ENCODE peak calls at places on chromosomes 3 and 15, in eight cellular contexts. X is suprapubic skin, W is transverse colon, Z is ovary, D is sigmoid colon, G is HepG2, K is SK-N-SH, U is tibial nerve. A is an unnamed sample. For H3K4me1 and H3K36me3, the result is how much of the 10 kb centered on the place peaks cover.

GRCh38 chr15:96701876-96702275 is 371.4 kb downstream of the NR2F2 start:
- DNase-seq in Z (no peak), X (no peak), D (no peak), K (no peak), U (no peak), W (no peak), G (no peak), A (no peak)

GRCh38 chr3:69441028-69441427 is 55.1 kb upstream of the FRMD4B start:
- DNase-seq in G (no peak), Z (no peak), X (no peak), U (no peak), W (no peak), K (no peak), D (no peak), A (no peak)

GRCh38 chr15:48631191-48631770 is 14.2 kb downstream of the FBN1 start:
- DNase-seq in D (no peak), Z (no peak), G (no peak), K (no peak), X (no peak), U (no peak), W (no peak), A (no peak)

GRCh38 chr3:133124511-133124910 is 86.3 kb downstream of the TMEM108 start:
- DNase-seq in G (no peak), D (no peak), X (no peak), Z (no peak), U (no peak), K (peak), W (no peak), A (no peak)

GRCh38 chr3:114214542-114215341 is 22.6 kb downstream of the ZNF80 start:
- DNase-seq in K (no peak), Z (no peak), W (no peak), G (no peak), X (no peak), U (no peak), D (no peak), A (peak)

GRCh38 chr3:33061782-33062181 is 35.2 kb downstream of the GLB1 start:
- DNase-seq in Z (no peak), G (no peak), X (no peak), K (no peak), D (no peak), W (no peak), U (no peak), A (no peak)

GRCh38 chr15:31840849-31841476 is 189.4 kb upstream of the CHRNA7 start:
- DNase-seq in U (no peak), D (no peak), X (no peak), K (no peak), W (no peak), Z (no peak), G (no peak), A (no peak)

GRCh38 chr3:127149621-127150310 is 43.2 kb upstream of the PRR23E start:
- DNase-seq in K (no peak), X (peak), G (no peak), D (peak), W (no peak), U (no peak), Z (no peak), A (no peak)

GRCh38 chr3:69092030-69092513 is 7.3 kb downstream of the ARL6IP5 start:
- DNase-seq in U (no peak), D (no peak), X (no peak), K (no peak), G (no peak), Z (no peak), W (no peak), A (no peak)

GRCh38 chr3:173902866-173903265 is 505.3 kb downstream of the NLGN1 start:
- DNase-seq in X (no peak), Z (no peak), U (no peak), D (no peak), W (no peak), K (no peak), G (no peak), A (no peak)

GRCh38 chr15:43204016-43204901 is 16.6 kb downstream of the EPB42 start:
- DNase-seq in X (no peak), K (peak), Z (no peak), G (peak), D (no peak), U (no peak), W (no peak), A (peak)

GRCh38 chr3:196141052-196141865 is 59.4 kb upstream of the TFRC start:
- DNase-seq in U (no peak), X (no peak), Z (no peak), D (no peak), W (no peak), G (no peak), K (no peak), A (no peak)

GRCh38 chr15:52208306-52208946 is 17.2 kb upstream of the GNB5 start:
- DNase-seq in K (peak), Z (peak), W (peak), X (no peak), U (no peak), G (peak), D (peak), A (peak)

GRCh38 chr3:155281892-155282291 is 11.6 kb downstream of the STRIT1 start:
- DNase-seq in X (no peak), D (no peak), Z (no peak), K (no peak), W (no peak), U (no peak), G (no peak), A (no peak)

GRCh38 chr15:89187911-89188514 is 33.4 kb downstream of the RLBP1 start:
- DNase-seq in Z (no peak), D (no peak), X (no peak), U (no peak), W (no peak), G (no peak), K (no peak), A (no peak)

GRCh38 chr3:190514163-190515153 is 573 bp downstream of the IL1RAP start:
- DNase-seq in U (peak), D (peak), Z (peak), G (peak), K (peak), X (peak), W (peak), A (no peak)

GRCh38 chr3:58064923-58065638 is 56.9 kb downstream of the FLNB start:
- DNase-seq in D (no peak), X (no peak), W (no peak), K (no peak), U (no peak), Z (no peak), G (no peak), A (no peak)

GRCh38 chr15:78055923-78056713 is 21.4 kb downstream of the TBC1D2B start:
- DNase-seq in D (no peak), W (peak), U (no peak), K (no peak), Z (no peak), X (no peak), G (peak), A (no peak)
- H3K4me1 ChIP-seq in D (half or more), W (half or more), U (half or more), K (half or more), Z (under half), X (half or more), G (half or more), A (half or more)

DNA sequence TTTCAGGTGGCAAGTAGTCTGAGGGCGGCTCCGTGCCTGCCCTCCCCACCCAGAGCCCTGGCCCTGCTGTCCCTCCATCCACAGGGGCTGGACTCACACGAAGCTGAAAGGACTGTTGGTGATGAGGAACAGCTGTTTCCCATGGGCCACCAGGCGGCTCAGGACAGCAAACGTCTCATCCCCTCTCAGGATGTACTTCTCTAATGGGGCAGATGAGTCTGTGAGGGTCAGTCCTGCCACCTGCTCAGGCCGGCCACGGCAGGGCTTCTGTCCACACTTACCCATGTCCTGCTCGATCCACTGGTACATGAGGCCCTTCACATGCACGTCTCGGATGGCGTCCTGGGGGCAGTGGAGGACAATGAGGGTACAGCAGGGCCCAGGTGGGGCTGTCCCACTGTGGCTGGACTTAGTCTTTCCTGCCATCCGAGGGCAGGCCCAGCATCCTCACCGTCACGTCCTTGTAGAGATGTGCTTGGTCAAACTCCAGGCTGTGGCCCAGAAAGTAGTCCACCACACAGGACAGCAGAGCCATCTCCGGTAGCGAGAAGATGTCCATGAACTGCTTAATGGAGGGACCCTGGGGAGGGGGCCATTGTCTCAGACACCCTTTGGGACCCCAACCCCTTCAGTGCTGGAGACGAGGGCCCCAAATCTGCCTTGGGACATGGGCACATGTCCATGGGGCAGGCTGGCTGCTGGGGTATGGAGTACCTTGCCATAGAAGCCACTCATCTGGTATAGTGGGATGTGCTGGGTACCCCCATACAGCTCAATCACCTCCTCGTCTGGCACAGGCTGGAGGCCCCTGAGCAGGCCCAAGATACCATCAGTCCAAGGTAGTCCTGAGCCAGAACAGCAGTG is 5.7 kb downstream of the NT5DC2 start:
- DNase-seq in X (no peak), Z (peak), G (no peak), U (peak), W (peak), K (no peak), D (peak), A (no peak)
- H3K36me3 ChIP-seq in X (under half), Z (under half), G (under half), U (under half), W (under half), K (half or more), D (under half), A (half or more)

DNA sequence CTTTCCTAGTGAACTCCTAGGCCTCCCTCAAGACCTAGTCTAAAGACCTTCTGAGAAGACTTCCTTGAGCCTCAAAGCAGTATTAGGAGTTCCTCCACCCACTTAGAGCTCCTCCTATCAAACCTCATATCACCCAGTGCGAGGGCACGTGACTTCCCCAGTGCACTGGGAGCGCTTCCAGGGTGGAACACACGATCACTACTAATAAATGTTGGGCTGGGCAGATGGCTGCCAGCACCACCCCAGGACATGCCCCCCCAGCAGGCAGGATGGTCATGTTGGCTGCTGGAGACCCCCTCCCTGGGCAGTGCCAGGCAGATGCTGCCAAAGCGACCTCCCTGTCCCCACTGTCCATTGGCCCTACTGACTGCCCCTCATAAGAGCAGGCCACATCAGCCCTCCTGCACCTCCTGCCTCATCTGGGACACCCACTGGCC is 8.5 kb upstream of the PLXND1 start:
- DNase-seq in W (peak), G (no peak), D (peak), Z (peak), X (no peak), K (no peak), U (peak), A (no peak)
- TF ChIP-seq EP300 in W (no peak), G (no peak), D (no peak), Z (no peak), X (no peak), K (no peak), U (peak), A (no peak)

GRCh38 chr3:177343122-177343521 is 145.8 kb upstream of the TBL1XR1 start:
- DNase-seq in D (no peak), X (no peak), U (no peak), W (no peak), K (no peak), Z (no peak), G (no peak), A (no peak)
- H3K4me1 ChIP-seq in D (under half), X (under half), U (under half), W (under half), K (under half), Z (under half), G (half or more), A (under half)

DNA sequence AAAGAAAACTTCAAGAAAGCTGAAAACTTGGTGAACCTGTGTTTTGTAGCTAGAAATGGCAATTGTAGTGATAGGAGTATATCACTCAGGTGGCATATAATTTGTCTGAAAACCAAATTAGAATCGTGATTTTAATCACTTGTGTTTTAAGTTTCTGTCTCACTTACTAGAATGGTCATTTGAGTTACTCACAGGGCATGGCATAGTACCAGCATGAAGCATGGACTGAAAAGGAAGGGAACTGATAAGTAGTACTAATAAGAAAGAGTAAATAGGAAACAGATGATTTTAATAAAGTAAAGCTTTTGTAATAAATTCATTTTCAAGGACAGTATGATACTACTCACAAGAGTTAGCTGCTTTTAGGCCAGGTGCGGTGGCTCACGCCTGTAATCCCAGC is 22.1 kb downstream of the OSBPL11 start:
- DNase-seq in K (no peak), Z (no peak), X (no peak), U (no peak), G (no peak), W (no peak), D (no peak), A (no peak)
- H3K36me3 ChIP-seq in K (under half), Z (under half), X (half or more), U (under half), G (under half), W (under half), D (under half), A (half or more)

GRCh38 chr3:197151562-197151961 is 121.9 kb upstream of the MELTF start:
- DNase-seq in Z (no peak), W (no peak), D (no peak), G (peak), U (no peak), X (no peak), K (no peak), A (no peak)
- TF ChIP-seq EP300 in Z (no peak), W (no peak), D (no peak), G (no peak), U (no peak), X (no peak), K (no peak), A (no peak)

GRCh38 chr3:16999871-17000270 is 115.1 kb downstream of the PLCL2 start:
- DNase-seq in W (no peak), D (no peak), K (no peak), U (no peak), G (no peak), X (no peak), Z (no peak), A (no peak)

GRCh38 chr3:17006143-17006839 is 121.5 kb downstream of the PLCL2 start:
- DNase-seq in U (no peak), W (no peak), K (no peak), Z (no peak), D (no peak), G (no peak), X (no peak), A (no peak)

GRCh38 chr3:16998236-16998923 is 113.6 kb downstream of the PLCL2 start:
- DNase-seq in D (no peak), W (no peak), G (no peak), K (no peak), Z (no peak), U (no peak), X (no peak), A (no peak)

GRCh38 chr3:17003457-17003856 is 118.7 kb downstream of the PLCL2 start:
- DNase-seq in K (no peak), G (no peak), W (no peak), U (no peak), D (no peak), X (no peak), Z (no peak), A (no peak)
- H3K4me1 ChIP-seq in K (under half), G (under half), W (under half), U (under half), D (under half), X (under half), Z (under half), A (under half)

GRCh38 chr3:16905704-16906103 is 20.9 kb downstream of the PLCL2 start:
- DNase-seq in U (no peak), G (no peak), W (no peak), Z (no peak), X (no peak), K (no peak), D (no peak), A (no peak)
- H3K36me3 ChIP-seq in U (under half), G (under half), W (under half), Z (under half), X (under half), K (under half), D (under half), A (under half)

GRCh38 chr3:166114448-166114847 is 277.2 kb upstream of the BCHE start:
- DNase-seq in Z (no peak), U (no peak), D (no peak), G (no peak), K (no peak), X (no peak), W (no peak), A (no peak)

GRCh38 chr3:166111562-166111961 is 274.3 kb upstream of the BCHE start:
- DNase-seq in G (no peak), X (no peak), W (no peak), K (no peak), Z (no peak), U (no peak), D (no peak), A (no peak)

DNA sequence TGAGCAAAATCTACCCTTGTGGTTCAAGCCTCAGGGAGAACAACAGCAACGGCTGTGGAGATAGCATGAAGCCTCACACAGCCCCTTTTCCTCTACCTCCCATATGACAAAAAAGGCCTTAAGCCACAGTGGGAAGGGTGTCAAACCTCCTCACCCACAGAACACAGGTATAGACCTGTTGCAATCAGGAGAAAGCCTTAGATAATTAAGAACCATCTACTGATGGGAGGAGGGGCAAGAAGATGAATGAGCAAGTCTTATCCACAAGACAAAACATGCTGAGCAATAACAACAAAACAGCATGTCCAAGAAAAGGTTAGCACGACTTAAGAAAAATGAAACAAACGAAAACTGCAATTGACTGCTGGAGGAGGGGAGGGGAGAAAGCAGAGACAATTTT is 272.9 kb upstream of the BCHE start:
- DNase-seq in G (no peak), D (no peak), U (no peak), Z (no peak), X (no peak), K (no peak), W (no peak), A (no peak)
- TF ChIP-seq EP300 in G (no peak), D (no peak), U (no peak), Z (no peak), X (no peak), K (no peak), W (no peak), A (no peak)

GRCh38 chr3:16064660-16065414 is 109.6 kb upstream of the GALNT15 start:
- DNase-seq in D (peak), U (peak), Z (peak), K (no peak), G (peak), W (peak), X (peak), A (peak)
- H3K4me1 ChIP-seq in D (under half), U (under half), Z (under half), K (under half), G (under half), W (under half), X (under half), A (under half)